ENCODE peak calls at places on chromosomes 6 and 20, in nine cellular contexts. M is skeletal muscle cell, V is type B pancreatic cell, R is foreskin melanocyte, U is GM12892, T is HepG2, I is HT-29, Z is mucosa of gallbladder, B is tibial nerve. K is an unnamed sample.

GRCh38 chr20:48667889-48668413 is 159.8 kb downstream of the PREX1 start:
- DNase-seq in M (no peak), V (no peak), R (no peak), U (no peak), T (peak), I (no peak), Z (no peak), B (no peak), K (peak)

GRCh38 chr6:98971303-98971702 is 23.6 kb upstream of the FBXL4 start:
- DNase-seq in M (no peak), V (no peak), R (no peak), U (no peak), T (no peak), I (no peak), Z (no peak), B (no peak), K (no peak)

GRCh38 chr6:110002676-110003075 is 24.6 kb downstream of the GPR6 start:
- DNase-seq in M (no peak), V (no peak), R (no peak), U (no peak), T (no peak), I (no peak), Z (no peak), B (no peak), K (no peak)

GRCh38 chr6:161736341-161736740 is 462.5 kb upstream of the AGPAT4 start:
- DNase-seq in M (no peak), V (no peak), R (no peak), U (no peak), T (no peak), I (no peak), Z (no peak), B (no peak), K (no peak)

GRCh38 chr6:47567586-47567985 is 90.0 kb downstream of the CD2AP start:
- DNase-seq in M (no peak), V (no peak), R (no peak), U (no peak), T (no peak), I (no peak), Z (no peak), B (no peak), K (no peak)

GRCh38 chr6:41464481-41464880 is 81.7 kb upstream of the FOXP4 start:
- DNase-seq in M (no peak), V (no peak), R (no peak), U (no peak), T (no peak), I (no peak), Z (no peak), B (no peak), K (no peak)

GRCh38 chr6:95203153-95203754 is 374.1 kb upstream of the MANEA start:
- DNase-seq in M (peak), V (no peak), R (peak), U (no peak), T (peak), I (peak), Z (no peak), B (no peak), K (peak)

GRCh38 chr20:15515706-15516105 is 1057.5 kb downstream of the KIF16B start:
- DNase-seq in M (no peak), V (no peak), R (no peak), U (no peak), T (no peak), I (no peak), Z (no peak), B (no peak), K (no peak)

GRCh38 chr20:57780906-57781305 is 71.1 kb upstream of the PMEPA1 start:
- DNase-seq in M (no peak), V (no peak), R (no peak), U (no peak), T (no peak), I (no peak), Z (no peak), B (no peak), K (no peak)

GRCh38 chr6:131914967-131915751 is 36.0 kb downstream of the CCN2 start:
- DNase-seq in M (peak), V (no peak), R (peak), U (no peak), T (peak), I (peak), Z (peak), B (peak), K (peak)

GRCh38 chr6:56050530-56050929 is 175.1 kb upstream of the BMP5 start:
- DNase-seq in M (no peak), V (no peak), R (no peak), U (no peak), T (no peak), I (no peak), Z (no peak), B (no peak), K (no peak)

GRCh38 chr6:35449287-35449881 is 2.8 kb upstream of the FANCE start:
- DNase-seq in M (no peak), V (no peak), R (no peak), U (peak), T (peak), I (peak), Z (no peak), B (no peak), K (peak)

GRCh38 chr20:46145646-46146045 is 27.5 kb downstream of the CD40 start:
- DNase-seq in M (no peak), V (no peak), R (no peak), U (no peak), T (no peak), I (no peak), Z (no peak), B (no peak), K (no peak)

GRCh38 chr6:33317418-33317667 is 201 bp downstream of the ZBTB22 start:
- DNase-seq in M (no peak), V (no peak), R (no peak), U (peak), T (no peak), I (no peak), Z (peak), B (no peak), K (no peak)

GRCh38 chr6:70371454-70372105 is 41.7 kb upstream of the FAM135A start:
- DNase-seq in M (peak), V (no peak), R (peak), U (no peak), T (peak), I (peak), Z (no peak), B (no peak), K (peak)

GRCh38 chr6:19413323-19413722 is 423.8 kb upstream of the ID4 start:
- DNase-seq in M (peak), V (no peak), R (no peak), U (no peak), T (no peak), I (peak), Z (no peak), B (no peak), K (no peak)

GRCh38 chr20:38001173-38001875 is 31.9 kb downstream of the TTI1 start:
- DNase-seq in M (no peak), V (no peak), R (no peak), U (no peak), T (no peak), I (no peak), Z (no peak), B (no peak), K (no peak)

GRCh38 chr20:10221022-10221421 is 2.4 kb downstream of the SNAP25 start:
- DNase-seq in M (no peak), V (no peak), R (no peak), U (no peak), T (no peak), I (no peak), Z (no peak), B (no peak), K (no peak)

GRCh38 chr20:37309941-37310590 is 20.6 kb downstream of the MANBAL start:
- DNase-seq in M (no peak), V (no peak), R (no peak), U (no peak), T (no peak), I (peak), Z (peak), B (no peak), K (no peak)

GRCh38 chr6:33668914-33669313 is 42.6 kb downstream of the UQCC2 start:
- DNase-seq in M (no peak), V (no peak), R (no peak), U (no peak), T (no peak), I (peak), Z (peak), B (no peak), K (peak)

GRCh38 chr6:146543940-146544661 is 468 bp downstream of the RAB32 start:
- DNase-seq in M (no peak), V (peak), R (peak), U (no peak), T (peak), I (peak), Z (peak), B (peak), K (peak)

GRCh38 chr6:64896939-64897338 is 810.1 kb downstream of the EYS start:
- DNase-seq in M (no peak), V (no peak), R (no peak), U (no peak), T (no peak), I (no peak), Z (no peak), B (no peak), K (no peak)

GRCh38 chr20:7038029-7038428 is 270.5 kb downstream of the BMP2 start:
- DNase-seq in M (no peak), V (no peak), R (no peak), U (no peak), T (no peak), I (no peak), Z (no peak), B (no peak), K (no peak)

GRCh38 chr20:16701296-16701695 is 28.5 kb upstream of the SNRPB2 start:
- DNase-seq in M (no peak), V (no peak), R (no peak), U (no peak), T (peak), I (peak), Z (no peak), B (no peak), K (peak)

GRCh38 chr6:80457044-80457933 is 350.8 kb downstream of the BCKDHB start:
- DNase-seq in M (peak), V (no peak), R (peak), U (no peak), T (no peak), I (no peak), Z (peak), B (peak), K (peak)

GRCh38 chr6:79964607-79965081 is 17.3 kb upstream of the ELOVL4 start:
- DNase-seq in M (no peak), V (no peak), R (no peak), U (no peak), T (no peak), I (no peak), Z (no peak), B (no peak), K (no peak)

GRCh38 chr6:46269447-46270229 is 98.9 kb upstream of the ENPP5 start:
- DNase-seq in M (no peak), V (no peak), R (no peak), U (no peak), T (no peak), I (no peak), Z (no peak), B (no peak), K (no peak)

GRCh38 chr6:113630738-113631535 is 226.2 kb upstream of the MARCKS start:
- DNase-seq in M (peak), V (no peak), R (no peak), U (no peak), T (no peak), I (no peak), Z (no peak), B (no peak), K (no peak)

GRCh38 chr20:62609170-62609786 is 33.0 kb upstream of the SLCO4A1 start:
- DNase-seq in M (no peak), V (no peak), R (no peak), U (no peak), T (no peak), I (no peak), Z (no peak), B (no peak), K (no peak)

GRCh38 chr6:12068899-12069557 is 56.9 kb downstream of the HIVEP1 start:
- DNase-seq in M (no peak), V (no peak), R (no peak), U (no peak), T (no peak), I (peak), Z (no peak), B (no peak), K (no peak)

GRCh38 chr6:63742060-63742459 is 106.5 kb downstream of the PHF3 start:
- DNase-seq in M (no peak), V (no peak), R (no peak), U (no peak), T (no peak), I (no peak), Z (no peak), B (no peak), K (no peak)

GRCh38 chr6:151070666-151071065 is 169.1 kb upstream of the AKAP12 start:
- DNase-seq in M (no peak), V (no peak), R (no peak), U (no peak), T (peak), I (no peak), Z (no peak), B (no peak), K (no peak)